ENCODE peak calls at places on chromosomes 4 and X, in seven cellular contexts. O is EH; V is cardiac muscle cell; X is astrocyte of the spinal cord; G is HT1080; Q is naive thymus-derived CD4-positive, alpha-beta T cell; P is effector CD4-positive, alpha-beta T cell. B is an unnamed sample.

GRCh38 chr4:140054861-140055260 is 99.1 kb downstream of the MAML3 start:
- DNase-seq in O (no peak), P (no peak), Q (no peak), V (no peak), G (no peak), X (no peak), B (no peak)

GRCh38 chr4:60948008-60948407 is 252.1 kb upstream of the ADGRL3 start:
- DNase-seq in X (peak), V (no peak), G (peak), O (peak), P (no peak), Q (no peak), B (no peak)

GRCh38 chr4:139599076-139599475 is 43.1 kb upstream of the SETD7 start:
- DNase-seq in G (no peak), X (no peak), Q (no peak), P (no peak), O (no peak), V (no peak), B (no peak)

GRCh38 chrX:153381684-153382532 is 19.2 kb downstream of the PNMA6E start:
- DNase-seq in V (peak), G (peak), X (peak), O (peak), Q (peak), P (no peak), B (peak)

GRCh38 chr4:123421227-123421941 is 24.8 kb downstream of the SPRY1 start:
- DNase-seq in V (peak), P (no peak), X (no peak), Q (no peak), O (peak), G (no peak), B (no peak)

GRCh38 chr4:173367946-173368345 is 2.8 kb upstream of the SAP30 start:
- DNase-seq in O (peak), P (no peak), V (peak), G (peak), Q (no peak), X (peak), B (no peak)

GRCh38 chrX:2767631-2768455 is 16.0 kb downstream of the XG start:
- DNase-seq in O (peak), P (no peak), Q (no peak), G (peak), V (peak), X (no peak), B (no peak)

GRCh38 chr4:138226351-138226750 is 15.8 kb downstream of the SLC7A11 start:
- DNase-seq in V (no peak), Q (no peak), P (no peak), O (peak), G (no peak), X (no peak), B (no peak)

GRCh38 chr4:60780874-60781273 is 419.3 kb upstream of the ADGRL3 start:
- DNase-seq in V (no peak), G (peak), X (no peak), Q (no peak), P (no peak), O (peak), B (no peak)

GRCh38 chrX:97845451-97845850 is 961.7 kb downstream of the RPA4 start:
- DNase-seq in O (no peak), P (no peak), G (no peak), X (no peak), V (no peak), Q (no peak), B (no peak)

GRCh38 chr4:74555231-74555630 is 110.3 kb downstream of the AREG start:
- DNase-seq in P (no peak), X (peak), Q (no peak), G (peak), O (peak), V (no peak), B (peak)

GRCh38 chr4:115145393-115146160 is 32.2 kb upstream of the NDST4 start:
- DNase-seq in V (no peak), G (no peak), O (no peak), X (no peak), P (no peak), Q (no peak), B (no peak)

GRCh38 chr4:87057835-87058234 is 123.0 kb downstream of the AFF1 start:
- DNase-seq in Q (no peak), G (no peak), V (peak), O (peak), X (peak), P (no peak), B (no peak)

GRCh38 chr4:153759407-153760226 is at the start of gene RNF175:
- DNase-seq in Q (peak), X (no peak), P (no peak), G (no peak), V (peak), O (no peak), B (no peak)